ENCODE peak calls at places on chromosomes 11 and 22, in eight cellular contexts. One of them, this sample, is unnamed.

GRCh38 chr11:68334923-68335322 is 22.5 kb downstream of the LRP5 start:
- DNase-seq in neuronal stem cell: no peak
- DNase-seq in K562: no peak
- DNase-seq in keratinocyte: no peak
- DNase-seq in neural progenitor cell: no peak
- DNase-seq in HCT116: no peak
- DNase-seq in GM23248: no peak
- DNase-seq in PC-3: no peak
- DNase-seq in this sample: no peak

GRCh38 chr11:15258433-15259350 is 144.0 kb downstream of the INSC start:
- DNase-seq in neuronal stem cell: no peak
- DNase-seq in K562: no peak
- DNase-seq in keratinocyte: no peak
- DNase-seq in neural progenitor cell: peak
- DNase-seq in HCT116: peak
- DNase-seq in GM23248: peak
- DNase-seq in PC-3: peak
- DNase-seq in this sample: peak

GRCh38 chr11:124740277-124740882 is 638 bp downstream of the NRGN start:
- DNase-seq in neuronal stem cell: no peak
- DNase-seq in K562: peak
- DNase-seq in keratinocyte: no peak
- DNase-seq in neural progenitor cell: peak
- DNase-seq in HCT116: no peak
- DNase-seq in GM23248: peak
- DNase-seq in PC-3: peak
- DNase-seq in this sample: peak

GRCh38 chr11:110297082-110297725 is 790 bp upstream of the RDX start:
- DNase-seq in neuronal stem cell: no peak
- DNase-seq in K562: no peak
- DNase-seq in keratinocyte: no peak
- DNase-seq in neural progenitor cell: no peak
- DNase-seq in HCT116: no peak
- DNase-seq in GM23248: peak
- DNase-seq in PC-3: peak
- DNase-seq in this sample: no peak

GRCh38 chr11:44728491-44728910 is 1.7 kb downstream of the TSPAN18 start:
- DNase-seq in neuronal stem cell: peak
- DNase-seq in K562: no peak
- DNase-seq in keratinocyte: no peak
- DNase-seq in neural progenitor cell: peak
- DNase-seq in HCT116: no peak
- DNase-seq in GM23248: no peak
- DNase-seq in PC-3: no peak
- DNase-seq in this sample: no peak

GRCh38 chr22:45425101-45425500 is 11.6 kb downstream of the RIBC2 start:
- DNase-seq in neuronal stem cell: no peak
- DNase-seq in K562: no peak
- DNase-seq in keratinocyte: no peak
- DNase-seq in neural progenitor cell: no peak
- DNase-seq in HCT116: no peak
- DNase-seq in GM23248: peak
- DNase-seq in PC-3: no peak
- DNase-seq in this sample: no peak

GRCh38 chr22:30908051-30908461 is 60.5 kb downstream of the MORC2 start:
- DNase-seq in neuronal stem cell: no peak
- DNase-seq in K562: no peak
- DNase-seq in keratinocyte: no peak
- DNase-seq in neural progenitor cell: no peak
- DNase-seq in HCT116: no peak
- DNase-seq in GM23248: no peak
- DNase-seq in PC-3: no peak
- DNase-seq in this sample: no peak

GRCh38 chr22:30605449-30606110 is 1.4 kb upstream of the TCN2 start:
- DNase-seq in neuronal stem cell: no peak
- DNase-seq in K562: peak
- DNase-seq in keratinocyte: no peak
- DNase-seq in neural progenitor cell: peak
- DNase-seq in HCT116: peak
- DNase-seq in GM23248: peak
- DNase-seq in PC-3: peak
- DNase-seq in this sample: peak

GRCh38 chr11:65861533-65862183 is 1.4 kb downstream of the MUS81 start:
- DNase-seq in neuronal stem cell: no peak
- DNase-seq in K562: peak
- DNase-seq in keratinocyte: no peak
- DNase-seq in neural progenitor cell: peak
- DNase-seq in HCT116: no peak
- DNase-seq in GM23248: no peak
- DNase-seq in PC-3: no peak
- DNase-seq in this sample: no peak

GRCh38 chr11:65862941-65863888 is 3.0 kb downstream of the MUS81 start:
- DNase-seq in neuronal stem cell: no peak
- DNase-seq in K562: no peak
- DNase-seq in keratinocyte: no peak
- DNase-seq in neural progenitor cell: peak
- DNase-seq in HCT116: no peak
- DNase-seq in GM23248: no peak
- DNase-seq in PC-3: no peak
- DNase-seq in this sample: no peak

GRCh38 chr11:65861165-65861505 is 902 bp downstream of the MUS81 start:
- DNase-seq in neuronal stem cell: no peak
- DNase-seq in K562: no peak
- DNase-seq in keratinocyte: no peak
- DNase-seq in neural progenitor cell: peak
- DNase-seq in HCT116: no peak
- DNase-seq in GM23248: no peak
- DNase-seq in PC-3: peak
- DNase-seq in this sample: no peak

GRCh38 chr11:65860278-65861164 is at the start of gene MUS81:
- DNase-seq in neuronal stem cell: peak
- DNase-seq in K562: peak
- DNase-seq in keratinocyte: peak
- DNase-seq in neural progenitor cell: peak
- DNase-seq in HCT116: peak
- DNase-seq in GM23248: peak
- DNase-seq in PC-3: peak
- DNase-seq in this sample: peak

DNA sequence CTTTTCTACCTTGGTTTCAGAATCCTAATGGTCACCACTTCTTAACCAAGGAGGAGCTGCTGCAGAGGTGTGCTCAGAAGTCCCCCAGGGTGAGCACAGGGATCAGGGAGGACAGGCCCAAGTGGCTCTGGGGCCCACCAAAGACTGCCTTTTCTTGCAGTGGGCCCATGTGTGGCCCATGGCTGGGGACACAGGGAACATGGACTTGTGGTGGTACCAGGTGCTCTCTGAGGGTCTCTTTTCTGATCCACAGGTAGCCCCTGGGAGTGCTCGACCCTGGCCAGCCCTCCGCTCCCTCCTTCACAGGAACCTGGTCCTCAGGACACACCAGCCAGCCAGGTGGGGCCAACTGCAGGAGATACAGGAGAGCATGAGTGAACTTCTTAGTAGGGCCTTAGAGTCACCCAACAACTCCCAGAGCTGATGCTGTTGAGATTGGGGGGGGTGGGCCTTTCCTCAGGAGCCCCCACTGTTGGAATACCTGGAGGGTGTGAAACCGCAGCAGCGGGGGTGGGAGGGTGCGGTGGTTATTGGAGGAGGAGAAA is 2.0 kb downstream of the MUS81 start:
- DNase-seq in neuronal stem cell: no peak
- DNase-seq in K562: no peak
- DNase-seq in keratinocyte: no peak
- DNase-seq in neural progenitor cell: peak
- DNase-seq in HCT116: no peak
- DNase-seq in GM23248: no peak
- DNase-seq in PC-3: no peak
- DNase-seq in this sample: no peak
- H3K4me3 ChIP-seq in neuronal stem cell: peak
- H3K4me3 ChIP-seq in K562: no peak
- H3K4me3 ChIP-seq in keratinocyte: no peak
- H3K4me3 ChIP-seq in neural progenitor cell: no peak
- H3K4me3 ChIP-seq in HCT116: peak
- H3K4me3 ChIP-seq in GM23248: peak
- H3K4me3 ChIP-seq in PC-3: peak
- H3K4me3 ChIP-seq in this sample: peak

GRCh38 chr11:73243093-73243485 is 25.0 kb downstream of the P2RY2 start:
- DNase-seq in neuronal stem cell: no peak
- DNase-seq in K562: no peak
- DNase-seq in keratinocyte: no peak
- DNase-seq in neural progenitor cell: no peak
- DNase-seq in HCT116: no peak
- DNase-seq in GM23248: no peak
- DNase-seq in PC-3: no peak
- DNase-seq in this sample: no peak

GRCh38 chr11:73240190-73240781 is 22.2 kb downstream of the P2RY2 start:
- DNase-seq in neuronal stem cell: no peak
- DNase-seq in K562: no peak
- DNase-seq in keratinocyte: no peak
- DNase-seq in neural progenitor cell: peak
- DNase-seq in HCT116: no peak
- DNase-seq in GM23248: peak
- DNase-seq in PC-3: no peak
- DNase-seq in this sample: no peak

GRCh38 chr11:73244589-73245240 is 26.6 kb downstream of the P2RY2 start:
- DNase-seq in neuronal stem cell: no peak
- DNase-seq in K562: no peak
- DNase-seq in keratinocyte: no peak
- DNase-seq in neural progenitor cell: no peak
- DNase-seq in HCT116: no peak
- DNase-seq in GM23248: no peak
- DNase-seq in PC-3: no peak
- DNase-seq in this sample: no peak

GRCh38 chr11:73241300-73241699 is 23.2 kb downstream of the P2RY2 start:
- DNase-seq in neuronal stem cell: no peak
- DNase-seq in K562: no peak
- DNase-seq in keratinocyte: no peak
- DNase-seq in neural progenitor cell: no peak
- DNase-seq in HCT116: no peak
- DNase-seq in GM23248: no peak
- DNase-seq in PC-3: no peak
- DNase-seq in this sample: no peak

DNA sequence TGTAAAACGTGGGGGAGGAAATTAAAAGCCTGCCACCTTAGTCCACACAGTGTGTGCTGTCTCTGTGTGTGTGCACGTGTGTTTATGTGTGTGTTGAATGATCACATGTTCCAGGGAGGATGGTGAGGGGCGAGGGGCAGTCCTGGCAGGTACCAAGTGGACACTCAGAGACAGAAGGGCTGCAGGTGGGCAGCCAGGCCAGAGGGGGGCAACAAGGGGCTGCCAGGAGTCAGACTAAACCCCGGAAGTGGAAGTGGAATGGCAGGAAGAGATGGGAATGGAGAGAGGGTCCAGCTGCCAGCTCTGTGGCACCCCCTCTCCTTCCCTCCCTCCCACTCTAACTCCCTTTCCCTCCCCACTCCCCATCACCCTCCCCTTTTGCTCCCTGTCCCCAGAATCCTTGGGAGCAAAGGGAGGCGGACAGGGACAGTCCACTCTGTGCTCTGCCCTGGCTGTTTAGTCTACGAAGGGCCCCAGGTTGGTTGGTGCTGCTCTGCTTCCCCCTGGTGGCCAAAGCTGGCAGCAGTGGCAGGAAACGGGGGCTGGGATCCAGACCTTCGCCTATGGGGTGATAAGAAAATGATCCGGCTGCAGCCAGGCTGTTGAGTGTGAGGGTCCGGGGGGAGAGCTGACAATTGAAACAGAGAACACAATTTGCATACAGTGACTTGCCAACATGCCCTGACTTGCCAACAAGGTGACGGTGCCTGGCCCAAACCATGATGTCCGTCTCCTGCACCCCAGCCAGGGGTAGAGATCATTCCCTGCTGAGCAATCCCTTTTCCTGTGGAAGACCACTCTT is 24.4 kb downstream of the P2RY2 start:
- DNase-seq in neuronal stem cell: peak
- DNase-seq in K562: peak
- DNase-seq in keratinocyte: no peak
- DNase-seq in neural progenitor cell: peak
- DNase-seq in HCT116: peak
- DNase-seq in GM23248: peak
- DNase-seq in PC-3: peak
- DNase-seq in this sample: peak
- H3K9ac ChIP-seq in neuronal stem cell: peak
- H3K9ac ChIP-seq in K562: peak
- H3K9ac ChIP-seq in keratinocyte: peak
- H3K9ac ChIP-seq in neural progenitor cell: no peak
- H3K9ac ChIP-seq in HCT116: peak
- H3K9ac ChIP-seq in GM23248: peak
- H3K9ac ChIP-seq in PC-3: no peak
- H3K9ac ChIP-seq in this sample: peak

DNA sequence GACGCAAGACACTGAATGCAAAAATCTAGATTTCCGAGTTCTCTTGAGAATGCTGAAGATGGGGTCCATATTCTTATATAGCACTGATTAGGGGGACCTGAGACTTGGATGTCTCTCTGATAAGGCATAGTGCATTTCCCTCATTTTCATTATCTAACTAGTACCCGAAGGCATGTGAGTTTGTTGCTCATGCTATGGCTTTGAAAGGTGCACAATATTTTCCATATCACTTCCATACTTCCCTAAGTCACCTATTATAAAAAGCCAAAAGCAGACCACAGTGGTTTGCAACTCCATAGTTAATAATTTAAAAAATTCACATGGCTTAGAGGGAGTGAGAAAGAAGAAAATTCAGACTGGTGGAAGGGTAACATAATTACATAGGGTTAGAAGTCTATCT is 1.7 kb downstream of the BTBD10 start:
- DNase-seq in neuronal stem cell: no peak
- DNase-seq in K562: no peak
- DNase-seq in keratinocyte: no peak
- DNase-seq in neural progenitor cell: no peak
- DNase-seq in HCT116: no peak
- DNase-seq in GM23248: no peak
- DNase-seq in PC-3: no peak
- DNase-seq in this sample: no peak
- H3K4me3 ChIP-seq in neuronal stem cell: no peak
- H3K4me3 ChIP-seq in K562: no peak
- H3K4me3 ChIP-seq in keratinocyte: peak
- H3K4me3 ChIP-seq in neural progenitor cell: no peak
- H3K4me3 ChIP-seq in HCT116: no peak
- H3K4me3 ChIP-seq in GM23248: peak
- H3K4me3 ChIP-seq in PC-3: peak
- H3K4me3 ChIP-seq in this sample: peak

DNA sequence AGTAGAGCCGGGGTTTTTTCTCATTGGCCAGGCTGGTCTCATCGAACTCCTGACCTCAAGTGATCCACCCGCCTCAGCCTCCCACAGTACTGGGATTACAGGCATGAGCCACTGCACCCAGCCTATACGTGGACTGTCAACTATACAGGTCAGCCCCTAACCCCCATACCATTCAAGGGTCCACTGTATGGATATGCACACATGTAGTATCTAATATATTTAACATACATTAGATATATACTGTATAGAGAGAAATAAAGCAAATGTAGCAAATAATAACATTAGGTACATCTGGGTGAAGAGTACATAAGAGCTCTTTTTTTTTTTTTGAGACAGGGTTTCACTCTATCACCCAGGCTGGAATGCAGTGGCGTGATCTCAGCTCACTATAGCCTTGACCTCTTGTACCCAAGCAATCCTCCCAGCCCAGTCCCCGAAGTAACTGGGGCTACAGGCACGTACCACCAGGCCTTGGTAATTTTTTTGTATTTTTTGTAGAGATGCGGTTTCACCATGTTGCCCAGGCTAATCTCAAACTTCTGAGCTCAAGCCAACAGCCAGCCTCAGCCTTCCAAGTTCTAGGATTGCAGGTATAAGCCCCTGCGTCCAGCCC is 1.5 kb upstream of the ATP5MGL start:
- DNase-seq in neuronal stem cell: no peak
- DNase-seq in K562: no peak
- DNase-seq in keratinocyte: no peak
- DNase-seq in neural progenitor cell: no peak
- DNase-seq in HCT116: no peak
- DNase-seq in GM23248: no peak
- DNase-seq in PC-3: no peak
- DNase-seq in this sample: no peak
- H3K9ac ChIP-seq in neuronal stem cell: no peak
- H3K9ac ChIP-seq in K562: no peak
- H3K9ac ChIP-seq in keratinocyte: no peak
- H3K9ac ChIP-seq in neural progenitor cell: no peak
- H3K9ac ChIP-seq in HCT116: no peak
- H3K9ac ChIP-seq in GM23248: no peak
- H3K9ac ChIP-seq in PC-3: no peak
- H3K9ac ChIP-seq in this sample: no peak